ENCODE peak calls at places on chromosomes 4 and X, in six cellular contexts. P, I, K, D, T and Z are unnamed samples.
A peak's percentile ranks its signal among the peaks of the same experiment; 100 is the strongest.

GRCh38 chr4:72365016-72365415 is 204.0 kb downstream of the ADAMTS3 start:
- DNase-seq in P (no peak), I (no peak), K (no peak), D (no peak), T (no peak), Z (no peak)

GRCh38 chr4:8837181-8837811 is 34.3 kb downstream of the HMX1 start:
- DNase-seq in P (no peak), I (no peak), K (no peak), D (no peak), T (no peak), Z (no peak)

GRCh38 chr4:7197910-7198309 is 5.6 kb downstream of the SORCS2 start:
- DNase-seq in P (no peak), I (no peak), K (no peak), D (peak; percentile 25), T (no peak), Z (no peak)

GRCh38 chr4:103994059-103994458 is 274.3 kb upstream of the TACR3 start:
- DNase-seq in P (no peak), I (peak; percentile 54), K (no peak), D (no peak), T (no peak), Z (no peak)

GRCh38 chr4:142815834-142816233 is 30.3 kb downstream of the INPP4B start:
- DNase-seq in P (no peak), I (no peak), K (no peak), D (no peak), T (no peak), Z (peak; percentile 86)

GRCh38 chrX:13167444-13168207 is 123.2 kb upstream of the FAM9C start:
- DNase-seq in P (no peak), I (no peak), K (no peak), D (no peak), T (no peak), Z (peak; percentile 70)

GRCh38 chrX:151680805-151681204 is 14.5 kb upstream of the PRRG3 start:
- DNase-seq in P (no peak), I (peak; percentile 45), K (peak; percentile 70), D (no peak), T (peak; percentile 26), Z (peak; percentile 29)

GRCh38 chr4:92791876-92792490 is 488.2 kb downstream of the GRID2 start:
- DNase-seq in P (no peak), I (peak; percentile 63), K (no peak), D (no peak), T (no peak), Z (no peak)

GRCh38 chr4:5125326-5125725 is 74.0 kb downstream of the STK32B start:
- DNase-seq in P (no peak), I (no peak), K (no peak), D (no peak), T (no peak), Z (no peak)